ENCODE peak calls at places on chromosomes 13 and 19, in nine cellular contexts. T is tibial artery, G is IMR-90, S is psoas muscle, B is neural progenitor cell, C is coronary artery, A is thoracic aorta, Z is gastrocnemius medialis, J is tibial nerve. O is an unnamed sample.

GRCh38 chr19:49570138-49570856 is 10.1 kb downstream of the NOSIP start:
- DNase-seq in T (peak; percentile 51), G (peak; percentile 84), S (no peak), B (peak; percentile 91), C (no peak), A (no peak), Z (no peak), J (peak; percentile 72), O (no peak)

GRCh38 chr13:23804166-23804565 is 85.0 kb downstream of the MIPEP start:
- DNase-seq in T (no peak), G (no peak), S (no peak), B (no peak), C (no peak), A (no peak), Z (no peak), J (no peak), O (no peak)

GRCh38 chr19:46466536-46467199 is 4.7 kb downstream of the PNMA8A start:
- DNase-seq in T (peak; percentile 49), G (peak; percentile 92), S (peak; percentile 75), B (no peak), C (no peak), A (no peak), Z (no peak), J (no peak), O (no peak)

GRCh38 chr13:97266328-97266727 is 44.2 kb downstream of the MBNL2 start:
- DNase-seq in T (no peak), G (no peak), S (no peak), B (peak; percentile 30), C (no peak), A (no peak), Z (no peak), J (no peak), O (no peak)

GRCh38 chr19:2428027-2428690 is 773 bp upstream of the TIMM13 start:
- DNase-seq in T (no peak), G (peak; percentile 8), S (peak; percentile 73), B (peak; percentile 76), C (no peak), A (no peak), Z (no peak), J (no peak), O (no peak)

GRCh38 chr19:49851456-49852259 is 699 bp downstream of the PTOV1 start:
- DNase-seq in T (no peak), G (no peak), S (no peak), B (peak; percentile 88), C (no peak), A (no peak), Z (no peak), J (no peak), O (no peak)

GRCh38 chr13:45482571-45483173 is 17.9 kb downstream of the COG3 start:
- DNase-seq in T (no peak), G (peak; percentile 22), S (no peak), B (no peak), C (no peak), A (no peak), Z (no peak), J (no peak), O (no peak)

GRCh38 chr19:15536350-15536749 is 28.0 kb downstream of the CYP4F22 start:
- DNase-seq in T (no peak), G (no peak), S (no peak), B (no peak), C (no peak), A (no peak), Z (no peak), J (no peak), O (no peak)

GRCh38 chr19:46340051-46340659 is 6.7 kb upstream of the PPP5C start:
- DNase-seq in T (no peak), G (no peak), S (no peak), B (no peak), C (no peak), A (no peak), Z (no peak), J (no peak), O (no peak)

GRCh38 chr13:83876546-83876945 is 5.7 kb downstream of the SLITRK1 start:
- DNase-seq in T (no peak), G (no peak), S (no peak), B (no peak), C (no peak), A (no peak), Z (no peak), J (no peak), O (no peak)

GRCh38 chr19:29694669-29695627 is 20.1 kb downstream of the C19orf12 start:
- DNase-seq in T (peak; percentile 89), G (peak; percentile 70), S (peak; percentile 95), B (peak; percentile 85), C (peak; percentile 85), A (no peak), Z (peak; percentile 83), J (peak; percentile 84), O (peak; percentile 79)

GRCh38 chr13:108342369-108343289 is 73.1 kb downstream of the TNFSF13B start:
- DNase-seq in T (no peak), G (peak; percentile 35), S (no peak), B (peak; percentile 58), C (no peak), A (no peak), Z (no peak), J (no peak), O (no peak)

GRCh38 chr19:11361771-11362731 is 6.8 kb downstream of the PLPPR2 start:
- DNase-seq in T (no peak), G (no peak), S (no peak), B (no peak), C (no peak), A (no peak), Z (no peak), J (no peak), O (no peak)

GRCh38 chr19:2207991-2208860 is 27.9 kb downstream of the PLEKHJ1 start:
- DNase-seq in T (peak; percentile 77), G (peak; percentile 57), S (peak; percentile 76), B (peak; percentile 83), C (no peak), A (peak; percentile 12), Z (no peak), J (peak; percentile 65), O (no peak)

GRCh38 chr13:43697323-43697722 is 89.4 kb downstream of the ENOX1 start:
- DNase-seq in T (no peak), G (no peak), S (no peak), B (no peak), C (no peak), A (no peak), Z (no peak), J (no peak), O (no peak)

GRCh38 chr13:43698743-43699142 is 88.0 kb downstream of the ENOX1 start:
- DNase-seq in T (no peak), G (peak; percentile 73), S (no peak), B (no peak), C (no peak), A (no peak), Z (no peak), J (no peak), O (no peak)

GRCh38 chr13:43694265-43694664 is 92.5 kb downstream of the ENOX1 start:
- DNase-seq in T (no peak), G (no peak), S (no peak), B (no peak), C (no peak), A (no peak), Z (no peak), J (no peak), O (no peak)

GRCh38 chr13:43693639-43694038 is 93.1 kb downstream of the ENOX1 start:
- DNase-seq in T (no peak), G (no peak), S (no peak), B (no peak), C (no peak), A (no peak), Z (no peak), J (no peak), O (no peak)

GRCh38 chr13:43698009-43698408 is 88.8 kb downstream of the ENOX1 start:
- DNase-seq in T (no peak), G (no peak), S (no peak), B (no peak), C (no peak), A (no peak), Z (no peak), J (no peak), O (no peak)
- TF ChIP-seq CTCF in T (no peak), G (no peak), S (no peak), B (no peak), C (no peak), A (no peak), Z (no peak), J (no peak), O (no peak)

DNA sequence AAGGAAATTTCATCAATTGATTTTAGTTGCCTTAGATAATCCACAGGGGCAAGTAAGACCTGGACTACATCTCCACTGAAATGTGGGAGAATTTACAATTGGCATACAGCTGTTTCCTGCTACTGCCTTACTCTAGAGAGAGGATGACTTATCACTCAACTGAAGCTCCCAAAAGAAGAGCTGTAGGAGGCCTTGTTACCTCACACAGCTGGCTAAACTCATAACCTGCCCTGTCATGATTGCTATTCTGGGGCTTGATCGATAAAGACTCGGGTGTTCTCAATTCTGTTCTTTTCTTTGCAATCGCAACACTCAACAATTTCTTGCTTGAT is 1396.4 kb downstream of the EFNB2 start:
- DNase-seq in T (no peak), G (no peak), S (no peak), B (no peak), C (no peak), A (no peak), Z (no peak), J (no peak), O (no peak)
- H3K4me3 ChIP-seq in T (no peak overlapping the region), G (no peak overlapping the region), S (no peak overlapping the region), B (no peak overlapping the region), C (peak overlapping the region; percentile 69), A (peak overlapping the region; percentile 70), Z (no peak overlapping the region), J (no peak overlapping the region), O (peak overlapping the region; percentile 73)

GRCh38 chr19:5678071-5678682 is 2.1 kb downstream of the MICOS13 start:
- DNase-seq in T (no peak), G (no peak), S (no peak), B (no peak), C (no peak), A (no peak), Z (no peak), J (no peak), O (no peak)
- H3K27ac ChIP-seq in T (no peak overlapping the region), G (no peak overlapping the region), S (no peak overlapping the region), B (no peak overlapping the region), C (no peak overlapping the region), A (no peak overlapping the region), Z (no peak overlapping the region), J (no peak overlapping the region), O (no peak overlapping the region)

GRCh38 chr19:30695171-30695875 is 323.1 kb downstream of the ZNF536 start:
- DNase-seq in T (no peak), G (no peak), S (no peak), B (peak; percentile 71), C (no peak), A (no peak), Z (no peak), J (no peak), O (no peak)

GRCh38 chr19:30693179-30693578 is 321.0 kb downstream of the ZNF536 start:
- DNase-seq in T (no peak), G (no peak), S (no peak), B (no peak), C (no peak), A (no peak), Z (no peak), J (no peak), O (no peak)

GRCh38 chr19:30699871-30700280 is 327.7 kb downstream of the ZNF536 start:
- DNase-seq in T (no peak), G (no peak), S (no peak), B (no peak), C (no peak), A (no peak), Z (no peak), J (no peak), O (no peak)

GRCh38 chr19:30694156-30694555 is 322.0 kb downstream of the ZNF536 start:
- DNase-seq in T (no peak), G (no peak), S (no peak), B (no peak), C (no peak), A (no peak), Z (no peak), J (no peak), O (no peak)

GRCh38 chr19:30696514-30696913 is 324.3 kb downstream of the ZNF536 start:
- DNase-seq in T (no peak), G (peak; percentile 9), S (no peak), B (peak; percentile 75), C (no peak), A (no peak), Z (no peak), J (no peak), O (no peak)
- TF ChIP-seq CTCF in T (no peak), G (peak; percentile 22), S (no peak), B (peak; percentile 67), C (no peak), A (no peak), Z (no peak), J (peak; percentile 21), O (no peak)